ENCODE peak calls at places on chromosomes 13 and 19, in nine cellular contexts. I, Y, U, O, T, C, W, R and F are unnamed samples. For H3K4me1, the result is how much of the 10 kb centered on the place peaks cover.

GRCh38 chr13:99386911-99387788 is 80.0 kb upstream of the GPR183 start:
- DNase-seq in T (peak), R (peak), U (peak), C (no peak), I (peak), O (peak), Y (peak), W (peak), F (peak)

GRCh38 chr13:28854657-28855056 is 34.5 kb downstream of the MTUS2 start:
- DNase-seq in T (no peak), U (peak), W (no peak), Y (peak), O (no peak), R (no peak), I (no peak), C (no peak), F (no peak)

GRCh38 chr13:87498681-87499080 is 172.5 kb upstream of the SLITRK5 start:
- DNase-seq in O (no peak), U (peak), I (peak), W (no peak), R (no peak), T (peak), C (peak), Y (peak), F (peak)

GRCh38 chr13:109737606-109738005 is 48.8 kb downstream of the IRS2 start:
- DNase-seq in U (no peak), Y (no peak), W (no peak), I (peak), C (no peak), O (no peak), R (no peak), T (no peak), F (no peak)

GRCh38 chr13:20064128-20064527 is 96.7 kb downstream of the GJA3 start:
- DNase-seq in T (no peak), Y (no peak), I (peak), C (no peak), U (no peak), W (no peak), R (no peak), O (no peak), F (no peak)

GRCh38 chr13:40549500-40550094 is 116.8 kb downstream of the FOXO1 start:
- DNase-seq in C (no peak), T (no peak), I (peak), U (no peak), R (no peak), O (no peak), Y (no peak), W (no peak), F (no peak)

GRCh38 chr13:71772376-71772775 is 94.6 kb downstream of the DACH1 start:
- DNase-seq in U (no peak), O (no peak), C (no peak), T (no peak), I (no peak), W (no peak), R (no peak), Y (no peak), F (no peak)

GRCh38 chr13:44932850-44933251 is 56.4 kb downstream of the NUFIP1 start:
- DNase-seq in Y (no peak), W (no peak), U (no peak), T (peak), I (peak), O (no peak), C (no peak), R (no peak), F (no peak)

GRCh38 chr13:77026783-77027621 is at the start of gene FBXL3:
- DNase-seq in U (peak), I (peak), W (peak), T (peak), R (peak), Y (peak), C (peak), O (peak), F (peak)

GRCh38 chr19:55465460-55466245 is 1.1 kb upstream of the C19orf85 start:
- DNase-seq in R (no peak), O (no peak), C (no peak), I (peak), T (no peak), W (no peak), Y (no peak), U (no peak), F (no peak)

GRCh38 chr19:10107254-10107653 is 1.1 kb downstream of the PPAN start:
- DNase-seq in I (no peak), U (no peak), C (no peak), W (no peak), R (no peak), O (no peak), T (no peak), Y (no peak), F (no peak)

GRCh38 chr19:16180611-16181010 is 4.6 kb upstream of the FAM32A start:
- DNase-seq in O (no peak), W (no peak), Y (peak), R (no peak), U (peak), C (peak), I (peak), T (peak), F (no peak)

GRCh38 chr19:5131031-5131865 is 162.3 kb downstream of the KDM4B start:
- DNase-seq in C (peak), Y (peak), T (no peak), R (no peak), U (no peak), I (no peak), W (no peak), O (no peak), F (peak)
- H3K27ac ChIP-seq in C (peak), Y (peak), T (no peak), R (no peak), U (peak), I (no peak), W (no peak), O (no peak), F (peak)

DNA sequence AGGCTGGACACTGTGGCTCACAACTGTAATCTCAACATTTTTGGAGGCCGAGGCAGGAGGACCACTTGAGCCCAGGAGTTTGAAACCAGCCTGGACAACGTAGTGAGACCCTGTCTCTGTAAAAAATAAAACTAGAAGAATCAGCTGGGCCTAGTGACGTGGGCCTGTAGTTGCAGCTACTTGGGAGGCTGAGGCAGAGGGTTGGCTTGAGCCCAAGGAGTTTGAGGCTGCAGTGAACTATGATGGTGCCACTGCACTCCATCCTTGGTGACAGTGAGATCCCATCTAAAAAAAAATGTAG is 1.1 kb downstream of the TLE6 start:
- DNase-seq in O (no peak), I (no peak), U (no peak), C (no peak), T (no peak), R (no peak), W (no peak), Y (no peak), F (no peak)
- H3K4me1 ChIP-seq in O (under half), I (under half), U (under half), C (under half), T (under half), R (under half), W (under half), Y (under half), F (under half)

GRCh38 chr13:104320446-104320845 is 1254.2 kb upstream of the SLC10A2 start:
- DNase-seq in U (no peak), Y (no peak), T (no peak), R (no peak), W (no peak), I (no peak), O (no peak), C (no peak), F (no peak)
- TF ChIP-seq EZH2phosphoT487 in U (no peak), Y (no peak), T (no peak), R (no peak), W (no peak), I (no peak), O (no peak), C (no peak), F (no peak)

GRCh38 chr13:49288458-49288857 is 40.7 kb downstream of the CDADC1 start:
- DNase-seq in T (no peak), O (no peak), C (no peak), R (no peak), W (no peak), U (no peak), I (no peak), Y (no peak), F (no peak)
- H3K27ac ChIP-seq in T (no peak), O (no peak), C (no peak), R (no peak), W (no peak), U (no peak), I (no peak), Y (no peak), F (no peak)